ENCODE peak calls at places on chromosomes 12 and 14, in six cellular contexts. One of them, this sample, is unnamed.

GRCh38 chr12:132030367-132031038 is 80.8 kb downstream of the EP400 start:
- DNase-seq in psoas muscle: no peak
- DNase-seq in A549: no peak
- DNase-seq in SJSA1: no peak
- DNase-seq in adipocyte: peak; percentile 46
- DNase-seq in cardiac muscle cell: peak; percentile 8
- DNase-seq in this sample: no peak

GRCh38 chr12:82350161-82350560 is 8.0 kb downstream of the CCDC59 start:
- DNase-seq in psoas muscle: no peak
- DNase-seq in A549: no peak
- DNase-seq in SJSA1: no peak
- DNase-seq in adipocyte: no peak
- DNase-seq in cardiac muscle cell: no peak
- DNase-seq in this sample: no peak

GRCh38 chr14:75244121-75244520 is 34.5 kb upstream of the FOS start:
- DNase-seq in psoas muscle: no peak
- DNase-seq in A549: no peak
- DNase-seq in SJSA1: no peak
- DNase-seq in adipocyte: no peak
- DNase-seq in cardiac muscle cell: no peak
- DNase-seq in this sample: no peak

GRCh38 chr14:52835122-52835903 is 43.9 kb upstream of the GNPNAT1 start:
- DNase-seq in psoas muscle: peak; percentile 32
- DNase-seq in A549: peak; percentile 66
- DNase-seq in SJSA1: peak; percentile 82
- DNase-seq in adipocyte: peak; percentile 86
- DNase-seq in cardiac muscle cell: peak; percentile 53
- DNase-seq in this sample: peak; percentile 60

GRCh38 chr12:118330421-118331018 is 42.2 kb downstream of the TAOK3 start:
- DNase-seq in psoas muscle: no peak
- DNase-seq in A549: no peak
- DNase-seq in SJSA1: no peak
- DNase-seq in adipocyte: peak; percentile 86
- DNase-seq in cardiac muscle cell: peak; percentile 46
- DNase-seq in this sample: no peak

GRCh38 chr12:111409403-111410228 is 3.9 kb downstream of the SH2B3 start:
- DNase-seq in psoas muscle: peak; percentile 77
- DNase-seq in A549: no peak
- DNase-seq in SJSA1: peak; percentile 90
- DNase-seq in adipocyte: peak; percentile 79
- DNase-seq in cardiac muscle cell: peak; percentile 90
- DNase-seq in this sample: no peak

GRCh38 chr14:100846309-100846859 is 20.5 kb downstream of the MEG3 start:
- DNase-seq in psoas muscle: no peak
- DNase-seq in A549: no peak
- DNase-seq in SJSA1: no peak
- DNase-seq in adipocyte: no peak
- DNase-seq in cardiac muscle cell: no peak
- DNase-seq in this sample: no peak

GRCh38 chr12:108911915-108912314 is 32.0 kb downstream of the DAO start:
- DNase-seq in psoas muscle: no peak
- DNase-seq in A549: no peak
- DNase-seq in SJSA1: no peak
- DNase-seq in adipocyte: no peak
- DNase-seq in cardiac muscle cell: no peak
- DNase-seq in this sample: peak; percentile 88

GRCh38 chr12:115324949-115325638 is 641.1 kb upstream of the TBX3 start:
- DNase-seq in psoas muscle: no peak
- DNase-seq in A549: no peak
- DNase-seq in SJSA1: no peak
- DNase-seq in adipocyte: no peak
- DNase-seq in cardiac muscle cell: no peak
- DNase-seq in this sample: no peak

GRCh38 chr12:6336859-6337744 is 4.8 kb downstream of the TNFRSF1A start:
- DNase-seq in psoas muscle: no peak
- DNase-seq in A549: no peak
- DNase-seq in SJSA1: no peak
- DNase-seq in adipocyte: no peak
- DNase-seq in cardiac muscle cell: no peak
- DNase-seq in this sample: no peak

GRCh38 chr14:62819931-62820330 is 225.3 kb downstream of the KCNH5 start:
- DNase-seq in psoas muscle: no peak
- DNase-seq in A549: no peak
- DNase-seq in SJSA1: no peak
- DNase-seq in adipocyte: no peak
- DNase-seq in cardiac muscle cell: peak; percentile 4
- DNase-seq in this sample: no peak

GRCh38 chr12:15592934-15593333 is 196.3 kb downstream of the EPS8 start:
- DNase-seq in psoas muscle: no peak
- DNase-seq in A549: no peak
- DNase-seq in SJSA1: no peak
- DNase-seq in adipocyte: no peak
- DNase-seq in cardiac muscle cell: peak; percentile 21
- DNase-seq in this sample: no peak

GRCh38 chr14:84686550-84686949 is 843.4 kb upstream of the FLRT2 start:
- DNase-seq in psoas muscle: no peak
- DNase-seq in A549: no peak
- DNase-seq in SJSA1: no peak
- DNase-seq in adipocyte: no peak
- DNase-seq in cardiac muscle cell: peak; percentile 5
- DNase-seq in this sample: no peak

GRCh38 chr12:56358836-56359532 is 923 bp downstream of the STAT2 start:
- DNase-seq in psoas muscle: no peak
- DNase-seq in A549: no peak
- DNase-seq in SJSA1: no peak
- DNase-seq in adipocyte: peak; percentile 95
- DNase-seq in cardiac muscle cell: peak; percentile 85
- DNase-seq in this sample: peak; percentile 62

GRCh38 chr12:48681416-48681737 is 661 bp downstream of the KANSL2 start:
- DNase-seq in psoas muscle: no peak
- DNase-seq in A549: peak; percentile 39
- DNase-seq in SJSA1: no peak
- DNase-seq in adipocyte: peak; percentile 49
- DNase-seq in cardiac muscle cell: peak; percentile 11
- DNase-seq in this sample: no peak

GRCh38 chr12:53381739-53382630 is 2.0 kb downstream of the SP1 start:
- DNase-seq in psoas muscle: peak; percentile 70
- DNase-seq in A549: no peak
- DNase-seq in SJSA1: peak; percentile 56
- DNase-seq in adipocyte: peak; percentile 78
- DNase-seq in cardiac muscle cell: peak; percentile 80
- DNase-seq in this sample: peak; percentile 50
- H3K4me1 ChIP-seq in psoas muscle: peaks cover 57% of the 10 kb centered on the region
- H3K4me1 ChIP-seq in A549: peaks cover 44% of the 10 kb centered on the region
- H3K4me1 ChIP-seq in SJSA1: peaks cover 29% of the 10 kb centered on the region
- H3K4me1 ChIP-seq in adipocyte: peaks cover 51% of the 10 kb centered on the region
- H3K4me1 ChIP-seq in cardiac muscle cell: peaks cover 24% of the 10 kb centered on the region
- H3K4me1 ChIP-seq in this sample: peaks cover 64% of the 10 kb centered on the region

GRCh38 chr12:39037115-39037514 is 131.7 kb upstream of the CPNE8 start:
- DNase-seq in psoas muscle: no peak
- DNase-seq in A549: no peak
- DNase-seq in SJSA1: no peak
- DNase-seq in adipocyte: no peak
- DNase-seq in cardiac muscle cell: no peak
- DNase-seq in this sample: no peak
- H3K4me1 ChIP-seq in psoas muscle: no peaks in the 10 kb centered on the region
- H3K4me1 ChIP-seq in A549: no peaks in the 10 kb centered on the region
- H3K4me1 ChIP-seq in SJSA1: no peaks in the 10 kb centered on the region
- H3K4me1 ChIP-seq in adipocyte: no peaks in the 10 kb centered on the region
- H3K4me1 ChIP-seq in cardiac muscle cell: peaks cover 8% of the 10 kb centered on the region
- H3K4me1 ChIP-seq in this sample: no peaks in the 10 kb centered on the region

GRCh38 chr12:31343139-31343538 is 17.2 kb upstream of the SINHCAF start:
- DNase-seq in psoas muscle: no peak
- DNase-seq in A549: no peak
- DNase-seq in SJSA1: no peak
- DNase-seq in adipocyte: no peak
- DNase-seq in cardiac muscle cell: no peak
- DNase-seq in this sample: no peak
- H3K4me1 ChIP-seq in psoas muscle: peaks cover 3% of the 10 kb centered on the region
- H3K4me1 ChIP-seq in A549: no peaks in the 10 kb centered on the region
- H3K4me1 ChIP-seq in SJSA1: no peaks in the 10 kb centered on the region
- H3K4me1 ChIP-seq in adipocyte: no peaks in the 10 kb centered on the region
- H3K4me1 ChIP-seq in cardiac muscle cell: no peaks in the 10 kb centered on the region
- H3K4me1 ChIP-seq in this sample: peaks cover 15% of the 10 kb centered on the region

DNA sequence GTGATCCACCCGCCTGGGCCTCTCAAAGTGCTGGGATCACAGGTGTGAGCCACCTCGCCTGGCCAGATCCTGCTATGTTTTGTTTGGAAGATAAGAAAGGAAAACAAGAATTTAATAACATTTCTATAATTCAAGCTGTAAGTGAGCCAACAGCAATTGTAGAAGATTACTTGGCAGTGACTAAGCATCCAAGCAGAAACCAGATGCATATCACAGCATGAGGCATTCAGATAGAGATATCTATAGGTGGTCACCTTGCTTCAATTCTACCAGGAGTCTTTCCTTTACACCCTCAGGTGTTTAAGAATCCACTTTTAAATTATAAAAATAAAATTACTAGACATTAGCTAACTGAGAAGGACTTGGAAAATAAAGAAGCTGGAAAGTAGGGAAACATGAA is 83.9 kb upstream of the ATF7IP start:
- DNase-seq in psoas muscle: no peak
- DNase-seq in A549: no peak
- DNase-seq in SJSA1: no peak
- DNase-seq in adipocyte: no peak
- DNase-seq in cardiac muscle cell: no peak
- DNase-seq in this sample: no peak
- H3K4me1 ChIP-seq in psoas muscle: no peaks in the 10 kb centered on the region
- H3K4me1 ChIP-seq in A549: no peaks in the 10 kb centered on the region
- H3K4me1 ChIP-seq in SJSA1: no peaks in the 10 kb centered on the region
- H3K4me1 ChIP-seq in adipocyte: no peaks in the 10 kb centered on the region
- H3K4me1 ChIP-seq in cardiac muscle cell: peaks cover 9% of the 10 kb centered on the region
- H3K4me1 ChIP-seq in this sample: no peaks in the 10 kb centered on the region